ENCODE peak calls at places on chromosome 7, in four cellular contexts. X is endothelial cell of umbilical vein; K is left ventricle myocardium inferior; I is effector memory CD4-positive, alpha-beta T cell. E is an unnamed sample.

GRCh38 chr7:70336536-70336935 is 738.3 kb downstream of the AUTS2 start:
- DNase-seq in X (no peak), K (no peak), I (no peak), E (no peak)

GRCh38 chr7:80630611-80631010 is 7.8 kb upstream of the CD36 start:
- DNase-seq in K (no peak), X (no peak), I (no peak), E (no peak)

GRCh38 chr7:4765776-4766490 is 9.5 kb upstream of the AP5Z1 start:
- DNase-seq in I (no peak), K (no peak), X (no peak), E (no peak)

GRCh38 chr7:37062019-37062418 is 337.7 kb upstream of the AOAH start:
- DNase-seq in I (no peak), X (peak; percentile 25), K (no peak), E (no peak)

GRCh38 chr7:44391171-44391570 is 65.8 kb upstream of the CAMK2B start:
- DNase-seq in I (no peak), X (no peak), K (no peak), E (no peak)

GRCh38 chr7:152709307-152710133 is 33.6 kb upstream of the XRCC2 start:
- DNase-seq in I (no peak), K (no peak), X (no peak), E (no peak)

GRCh38 chr7:149855368-149856305 is 17.5 kb downstream of the ZNF862 start:
- DNase-seq in K (no peak), I (no peak), X (no peak), E (no peak)

GRCh38 chr7:138072726-138073125 is 3.5 kb upstream of the AKR1D1 start:
- DNase-seq in X (no peak), I (no peak), K (no peak), E (no peak)

GRCh38 chr7:129012641-129013040 is 42.3 kb downstream of the TNPO3 start:
- DNase-seq in I (no peak), X (no peak), K (no peak), E (no peak)

GRCh38 chr7:6382797-6383196 is 65.0 kb downstream of the DAGLB start:
- DNase-seq in I (no peak), K (no peak), X (peak; percentile 44), E (no peak)

GRCh38 chr7:66736892-66737291 is 3.6 kb upstream of the RABGEF1 start:
- DNase-seq in X (no peak), I (no peak), K (no peak), E (no peak)

GRCh38 chr7:50475340-50475739 is 25.2 kb upstream of the FIGNL1 start:
- DNase-seq in X (no peak), I (no peak), K (no peak), E (no peak)

GRCh38 chr7:45033261-45033930 is 33.4 kb downstream of the CCM2 start:
- DNase-seq in X (no peak), I (no peak), K (no peak), E (no peak)

GRCh38 chr7:107879400-107880035 is 11.5 kb upstream of the DLD start:
- DNase-seq in I (peak; percentile 27), K (no peak), X (peak; percentile 86), E (no peak)

GRCh38 chr7:131618391-131618790 is 62.0 kb upstream of the PODXL start:
- DNase-seq in K (no peak), X (no peak), I (no peak), E (no peak)

GRCh38 chr7:148883233-148884048 is 650 bp downstream of the EZH2 start:
- DNase-seq in I (peak; percentile 64), X (peak; percentile 13), K (peak; percentile 34), E (no peak)

GRCh38 chr7:140230517-140230861 is 53.7 kb upstream of the KDM7A start:
- DNase-seq in I (peak; percentile 58), X (no peak), K (peak; percentile 54), E (no peak)

GRCh38 chr7:33650828-33651227 is 254.5 kb upstream of the BMPER start:
- DNase-seq in K (no peak), X (no peak), I (no peak), E (no peak)

GRCh38 chr7:110442386-110442837 is 648.5 kb upstream of the LRRN3 start:
- DNase-seq in K (no peak), I (no peak), X (peak; percentile 68), E (no peak)

GRCh38 chr7:84647797-84648762 is 453.5 kb upstream of the SEMA3A start:
- DNase-seq in X (peak; percentile 70), I (no peak), K (no peak), E (no peak)

GRCh38 chr7:34675749-34676374 is 17.8 kb downstream of the NPSR1 start:
- DNase-seq in I (no peak), K (no peak), X (peak; percentile 51), E (no peak)

GRCh38 chr7:106462365-106462859 is 177.6 kb upstream of the NAMPT start:
- DNase-seq in K (no peak), X (peak; percentile 83), I (no peak), E (no peak)

GRCh38 chr7:111094387-111094786 is 3.5 kb downstream of the LRRN3 start:
- DNase-seq in I (no peak), X (no peak), K (no peak), E (no peak)

GRCh38 chr7:30846378-30846777 is 65.3 kb upstream of the AQP1 start:
- DNase-seq in X (no peak), K (no peak), I (no peak), E (no peak)

GRCh38 chr7:46534593-46535271 is 613.7 kb upstream of the IGFBP3 start:
- DNase-seq in X (peak; percentile 78), I (no peak), K (no peak), E (no peak)

GRCh38 chr7:88243345-88243909 is 23.6 kb upstream of the SRI start:
- DNase-seq in X (peak; percentile 75), K (no peak), I (no peak), E (no peak)

GRCh38 chr7:47604496-47604890 is 22.6 kb upstream of the TNS3 start:
- DNase-seq in I (no peak), K (no peak), X (no peak), E (no peak)

GRCh38 chr7:106870983-106871410 is 5.9 kb downstream of the PIK3CG start:
- DNase-seq in K (no peak), I (no peak), X (peak; percentile 58), E (no peak)

GRCh38 chr7:128424936-128425335 is 15.2 kb upstream of the IMPDH1 start:
- DNase-seq in K (no peak), X (no peak), I (no peak), E (no peak)

GRCh38 chr7:3117488-3118228 is 74.0 kb upstream of the CARD11 start:
- DNase-seq in K (no peak), I (peak; percentile 12), X (no peak), E (no peak)

GRCh38 chr7:99105756-99106155 is 38.2 kb downstream of the SMURF1 start:
- DNase-seq in I (no peak), K (no peak), X (no peak), E (no peak)

GRCh38 chr7:123748171-123748733 is 551 bp downstream of the WASL start:
- DNase-seq in I (peak; percentile 20), X (peak; percentile 56), K (peak; percentile 55), E (no peak)
- H3K4me1 ChIP-seq in I (peaks cover 13% of the 10 kb centered on the region), X (peaks cover 46% of the 10 kb centered on the region), K (peaks cover 90% of the 10 kb centered on the region), E (peaks cover 48% of the 10 kb centered on the region)

DNA sequence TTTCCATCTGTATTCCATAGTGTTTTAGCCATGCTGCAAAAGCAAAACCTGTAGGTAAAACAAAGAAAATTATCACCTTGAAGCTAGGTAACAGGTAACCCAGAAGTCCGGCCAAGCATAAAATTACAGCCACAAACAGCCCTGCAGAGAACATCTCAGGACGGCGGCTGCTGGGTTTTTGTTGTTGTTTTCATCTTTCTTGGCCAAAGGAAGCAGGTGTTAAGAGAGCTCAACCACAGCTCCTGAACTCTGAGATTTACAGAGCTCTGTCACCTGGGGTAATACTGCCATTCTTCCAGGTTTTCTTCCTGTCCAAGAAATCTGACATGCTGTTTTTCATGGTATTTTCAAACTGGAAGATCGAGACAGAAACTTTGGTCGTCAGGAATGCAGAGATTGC is 847 bp upstream of the SCIN start:
- DNase-seq in X (no peak), K (no peak), I (no peak), E (no peak)
- H3K4me1 ChIP-seq in X (peaks cover 9% of the 10 kb centered on the region), K (peaks cover 12% of the 10 kb centered on the region), I (peaks cover 12% of the 10 kb centered on the region), E (no peaks in the 10 kb centered on the region)

DNA sequence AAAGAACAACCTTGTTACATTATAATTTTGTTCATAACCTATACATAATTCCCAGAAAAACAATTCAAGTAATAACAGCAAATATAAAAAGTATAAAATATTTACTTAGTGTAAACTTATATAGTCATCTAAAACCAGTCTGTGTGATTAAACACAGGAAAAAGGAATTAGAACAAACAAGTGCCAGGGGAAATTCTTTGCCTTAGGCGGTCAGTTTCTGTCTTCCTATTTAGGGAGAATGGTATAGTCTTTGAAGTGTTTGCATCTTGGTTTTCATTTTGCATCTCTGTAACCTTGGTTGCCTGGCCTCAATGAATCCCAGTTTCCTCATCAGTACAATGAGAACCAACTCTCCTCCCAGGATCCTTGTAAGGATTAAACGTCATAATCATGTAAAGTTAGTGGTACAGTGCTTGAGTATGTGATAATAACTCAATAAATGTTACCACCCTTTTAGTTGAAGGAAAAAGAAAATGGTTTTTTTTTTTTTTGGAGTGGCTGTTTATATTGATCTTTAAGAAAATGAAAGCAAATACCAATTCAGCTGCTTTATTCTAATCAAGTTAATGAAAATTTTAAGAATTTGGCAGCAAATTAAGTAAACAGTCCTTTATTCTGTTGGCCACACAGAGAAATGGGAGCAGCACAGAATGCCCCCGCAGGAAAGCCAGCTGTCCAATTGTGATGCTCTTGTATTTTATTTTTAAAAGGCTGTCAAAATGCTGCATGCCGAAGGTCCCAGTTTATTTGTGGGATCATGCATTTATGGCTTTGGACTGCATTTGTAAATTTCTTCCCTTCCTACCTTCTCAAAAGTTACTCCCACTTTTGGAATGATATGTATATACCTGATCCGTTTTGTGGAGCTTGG is 61.8 kb downstream of the SHH start:
- DNase-seq in I (no peak), K (no peak), X (peak; percentile 43), E (no peak)
- H3K4me1 ChIP-seq in I (no peaks in the 10 kb centered on the region), K (peaks cover 87% of the 10 kb centered on the region), X (peaks cover 6% of the 10 kb centered on the region), E (peaks cover 14% of the 10 kb centered on the region)

GRCh38 chr7:156589808-156590207 is 50.8 kb upstream of the RNF32 start:
- DNase-seq in X (no peak), K (no peak), I (no peak), E (no peak)

GRCh38 chr7:156594283-156595080 is 46.1 kb upstream of the RNF32 start:
- DNase-seq in K (no peak), X (no peak), I (no peak), E (no peak)

GRCh38 chr7:156592124-156592884 is 48.3 kb upstream of the RNF32 start:
- DNase-seq in X (no peak), K (no peak), I (no peak), E (no peak)

GRCh38 chr7:156585926-156586325 is 54.6 kb upstream of the RNF32 start:
- DNase-seq in K (no peak), I (no peak), X (no peak), E (no peak)

DNA sequence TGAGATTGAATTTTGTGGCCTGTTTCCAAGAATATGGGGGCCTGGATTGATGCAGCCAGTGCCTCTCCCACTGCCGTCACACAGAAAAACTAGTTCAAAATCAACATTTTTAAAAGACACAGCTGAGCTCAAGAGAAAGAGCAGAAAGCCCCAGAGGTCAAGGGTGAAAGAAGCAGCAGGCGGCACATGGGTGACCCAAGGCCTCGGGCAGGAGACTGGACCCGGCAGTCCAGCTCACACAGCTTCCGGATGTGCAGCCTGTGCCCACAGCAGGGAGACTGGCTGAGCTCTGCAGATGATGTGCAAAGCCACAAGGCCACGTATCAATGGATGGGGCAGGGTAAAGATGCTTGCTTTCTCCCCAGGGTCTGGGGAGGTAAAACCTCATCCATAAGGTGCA is 50.4 kb upstream of the RNF32 start:
- DNase-seq in K (no peak), X (no peak), I (no peak), E (no peak)
- H3K4me1 ChIP-seq in K (no peaks in the 10 kb centered on the region), X (no peaks in the 10 kb centered on the region), I (no peaks in the 10 kb centered on the region), E (no peaks in the 10 kb centered on the region)

E was measured in ascending aorta.